ENCODE peak calls at places on chromosome 6, in four cellular contexts. Y, J, U and A are unnamed samples.

GRCh38 chr6:53179961-53180651 is 31.5 kb upstream of the GCM1 start:
- DNase-seq in U (no peak), Y (no peak), J (no peak), A (no peak)

GRCh38 chr6:47809863-47810262 is 28.0 kb downstream of the OPN5 start:
- DNase-seq in J (no peak), U (no peak), Y (no peak), A (no peak)

GRCh38 chr6:158411998-158412397 is 99.7 kb downstream of the TULP4 start:
- DNase-seq in J (no peak), Y (no peak), U (no peak), A (no peak)

GRCh38 chr6:165850434-165851019 is 187.5 kb upstream of the PDE10A start:
- DNase-seq in J (no peak), Y (no peak), U (peak; percentile 27), A (no peak)

GRCh38 chr6:83600531-83600930 is 88.2 kb downstream of the PRSS35 start:
- DNase-seq in J (no peak), Y (no peak), U (no peak), A (no peak)

GRCh38 chr6:158474961-158475343 is 84.9 kb upstream of the TMEM181 start:
- DNase-seq in U (peak; percentile 20), J (no peak), Y (no peak), A (no peak)

GRCh38 chr6:139323511-139324445 is 32.0 kb upstream of the TXLNB start:
- DNase-seq in U (peak; percentile 7), Y (no peak), J (no peak), A (peak; percentile 40)

GRCh38 chr6:7108964-7109836 is 1.4 kb downstream of the RREB1 start:
- DNase-seq in J (no peak), Y (no peak), U (peak; percentile 81), A (no peak)

GRCh38 chr6:125303512-125303854 is 1.7 kb upstream of the HDDC2 start:
- DNase-seq in U (no peak), Y (no peak), J (no peak), A (no peak)

GRCh38 chr6:159968295-159969203 is at the start of gene IGF2R:
- DNase-seq in Y (no peak), J (no peak), U (peak; percentile 83), A (peak; percentile 69)

GRCh38 chr6:38354905-38355304 is 284.8 kb downstream of the BTBD9 start:
- DNase-seq in Y (peak; percentile 17), U (no peak), J (no peak), A (no peak)

GRCh38 chr6:30194797-30195690 is 18.2 kb downstream of the TRIM26 start:
- DNase-seq in Y (no peak), J (no peak), U (no peak), A (no peak)

GRCh38 chr6:157715766-157716171 is 107.3 kb upstream of the SNX9 start:
- DNase-seq in U (no peak), J (no peak), Y (no peak), A (no peak)

GRCh38 chr6:143264291-143264834 is 186.1 kb downstream of the ADAT2 start:
- DNase-seq in J (no peak), U (no peak), Y (no peak), A (no peak)

GRCh38 chr6:87731818-87732661 is 30.0 kb upstream of the AKIRIN2 start:
- DNase-seq in U (peak; percentile 86), J (no peak), Y (peak; percentile 71), A (no peak)

GRCh38 chr6:24576452-24576851 is 69.5 kb downstream of the KIAA0319 start:
- DNase-seq in J (no peak), U (no peak), Y (no peak), A (no peak)

GRCh38 chr6:2505624-2506023 is 245.1 kb downstream of the MYLK4 start:
- DNase-seq in Y (no peak), U (no peak), J (no peak), A (peak; percentile 15)

GRCh38 chr6:137571854-137572253 is 77.7 kb upstream of the OLIG3 start:
- DNase-seq in Y (no peak), J (no peak), U (peak; percentile 54), A (no peak)

GRCh38 chr6:33375143-33375649 is 16.4 kb upstream of the KIFC1 start:
- DNase-seq in J (no peak), U (no peak), Y (no peak), A (no peak)

GRCh38 chr6:122799916-122800701 is 11.1 kb downstream of the SMPDL3A start:
- DNase-seq in U (no peak), Y (no peak), J (no peak), A (no peak)

GRCh38 chr6:17714177-17714576 is 7.5 kb upstream of the NUP153 start:
- DNase-seq in J (no peak), U (peak; percentile 76), Y (no peak), A (no peak)

GRCh38 chr6:158376650-158377081 is 64.4 kb downstream of the TULP4 start:
- DNase-seq in Y (no peak), U (no peak), J (no peak), A (no peak)

GRCh38 chr6:7540595-7540994 is 876 bp upstream of the DSP start:
- DNase-seq in U (no peak), J (no peak), Y (no peak), A (no peak)

GRCh38 chr6:143564484-143565017 is 53.0 kb upstream of the FUCA2 start:
- DNase-seq in U (no peak), Y (no peak), J (no peak), A (no peak)

GRCh38 chr6:30748851-30749540 is 4.6 kb upstream of the IER3 start:
- DNase-seq in U (peak; percentile 87), J (no peak), Y (no peak), A (no peak)

GRCh38 chr6:38212579-38212978 is 393.1 kb downstream of the ZFAND3 start:
- DNase-seq in U (no peak), Y (no peak), J (peak; percentile 17), A (no peak)

GRCh38 chr6:74870403-74870802 is 335.4 kb downstream of the COL12A1 start:
- DNase-seq in Y (no peak), U (peak; percentile 69), J (no peak), A (no peak)

GRCh38 chr6:51495016-51495805 is 592.2 kb downstream of the PKHD1 start:
- DNase-seq in U (no peak), Y (no peak), J (no peak), A (no peak)

GRCh38 chr6:44446626-44447297 is 59.3 kb downstream of the CDC5L start:
- DNase-seq in Y (no peak), J (no peak), U (peak; percentile 60), A (no peak)

GRCh38 chr6:35972471-35972985 is 51.6 kb upstream of the SRPK1 start:
- DNase-seq in J (no peak), U (peak; percentile 72), Y (no peak), A (peak; percentile 23)

GRCh38 chr6:140051521-140052455 is 677.3 kb upstream of the CITED2 start:
- DNase-seq in J (no peak), Y (no peak), U (no peak), A (no peak)

GRCh38 chr6:145865175-145865574 is 50.6 kb upstream of the FBXO30 start:
- DNase-seq in U (no peak), Y (no peak), J (no peak), A (no peak)

GRCh38 chr6:14544689-14545088 is 427.1 kb downstream of the CD83 start:
- DNase-seq in J (no peak), U (no peak), Y (no peak), A (no peak)
- TF ChIP-seq SUZ12 in J (no peak), U (no peak), Y (no peak), A (no peak)

DNA sequence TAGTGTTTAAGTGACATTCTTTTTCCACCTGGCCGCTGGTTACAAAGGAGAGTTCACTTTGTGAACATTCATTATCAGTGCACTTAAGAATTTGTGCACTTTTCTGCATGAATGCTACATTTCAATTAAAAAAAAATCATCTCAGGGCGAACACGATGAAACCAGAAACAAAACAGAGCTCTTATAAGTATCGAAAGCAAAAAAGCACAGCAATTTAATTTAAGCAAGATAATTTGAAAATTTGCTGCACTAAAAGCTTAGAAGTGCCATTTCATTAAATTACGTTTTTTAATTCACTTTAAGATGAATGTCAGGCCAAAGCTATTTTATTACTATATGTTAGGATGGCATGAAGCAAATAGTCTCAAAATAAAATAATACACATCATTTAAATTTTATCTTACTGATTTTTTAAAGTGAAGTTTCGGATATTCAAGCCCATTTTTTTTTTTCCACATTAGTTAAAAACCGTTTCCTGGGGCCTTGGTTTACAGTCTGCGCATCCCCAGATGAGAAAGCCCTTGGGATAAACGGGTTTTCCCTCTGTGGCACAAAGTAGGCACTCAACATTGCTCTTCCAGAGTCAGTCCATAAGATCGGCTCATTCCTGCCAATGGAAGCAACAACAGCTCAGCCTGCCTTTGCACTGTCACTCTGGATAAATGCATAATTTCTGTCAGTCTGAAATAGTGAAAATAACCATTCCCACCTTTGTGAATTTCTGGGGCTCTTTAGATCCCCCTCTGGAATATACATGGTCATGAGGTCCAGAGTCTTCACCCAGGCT is 80.1 kb downstream of the FYN start:
- DNase-seq in Y (no peak), U (peak; percentile 28), J (no peak), A (no peak)
- H3K4me1 ChIP-seq in Y (peaks cover 37% of the 10 kb centered on the region), U (peaks cover 85% of the 10 kb centered on the region), J (peaks cover 9% of the 10 kb centered on the region), A (no peaks in the 10 kb centered on the region)

GRCh38 chr6:43013843-43014433 is at the start of the genes KLHDC3 and MEA1:
- DNase-seq in U (peak; percentile 100), J (peak; percentile 100), Y (peak; percentile 100), A (peak; percentile 98)

GRCh38 chr6:43013020-43013842 is 515 bp downstream of the MEA1 start:
- DNase-seq in U (no peak), J (no peak), Y (no peak), A (no peak)

GRCh38 chr6:43016166-43016915 is 2.3 kb downstream of the KLHDC3 start:
- DNase-seq in U (no peak), J (no peak), Y (no peak), A (no peak)

GRCh38 chr6:43012364-43012763 is 1.4 kb downstream of the MEA1 start:
- DNase-seq in U (no peak), J (no peak), Y (no peak), A (no peak)

GRCh38 chr6:43014434-43014909 is 423 bp downstream of the KLHDC3 start:
- DNase-seq in U (no peak), J (no peak), Y (no peak), A (no peak)
- TF ChIP-seq ZNF274 in U (no peak), J (no peak), Y (no peak), A (no peak)

DNA sequence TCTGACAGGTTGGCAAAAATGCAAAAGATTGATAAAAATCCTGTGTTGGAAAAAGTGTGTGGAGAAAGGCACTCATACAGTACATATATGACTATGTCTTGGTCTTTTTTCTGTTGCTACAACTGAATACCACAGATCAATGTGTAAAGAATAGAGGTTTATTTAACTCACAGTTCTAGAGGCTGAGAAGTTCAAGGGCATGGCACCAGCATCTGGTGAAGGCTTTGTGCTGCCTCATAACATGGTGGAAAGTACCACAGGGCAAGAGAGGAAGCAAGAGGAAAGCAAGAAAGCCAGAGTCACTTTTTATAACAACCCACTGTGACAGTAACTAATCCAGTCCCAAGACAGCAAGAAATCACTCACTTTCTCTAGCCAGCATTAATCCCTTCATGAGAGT is 57.5 kb downstream of the ALDH8A1 start:
- DNase-seq in Y (no peak), U (no peak), J (no peak), A (no peak)
- TF ChIP-seq SUZ12 in Y (no peak), U (no peak), J (no peak), A (no peak)

GRCh38 chr6:34391023-34391485 is 1.4 kb downstream of the NUDT3 start:
- DNase-seq in Y (no peak), U (peak; percentile 85), J (no peak), A (no peak)
- H3K4me1 ChIP-seq in Y (peaks cover 3% of the 10 kb centered on the region), U (peaks cover 50% of the 10 kb centered on the region), J (peaks cover under 1% of the 10 kb centered on the region), A (peaks cover 3% of the 10 kb centered on the region)